ENCODE peak calls at places on chromosomes 5 and 9, in six cellular contexts. C is tibial nerve, O is HCEC 1CT, V is H54, F is putamen, T is OCI-LY7. Q is an unnamed sample.
A peak's percentile ranks its signal among the peaks of the same experiment; 100 is the strongest.

GRCh38 chr5:136420168-136420916 is 55.0 kb upstream of the TRPC7 start:
- DNase-seq in C (no peak), O (no peak), F (no peak), V (no peak), T (no peak), Q (no peak)

GRCh38 chr9:137217276-137218211 is 4.5 kb downstream of the RNF208 start:
- DNase-seq in O (no peak), F (no peak), V (no peak), T (no peak), C (peak; percentile 43), Q (peak; percentile 34)

GRCh38 chr5:1795931-1796330 is 3.7 kb downstream of the MRPL36 start:
- DNase-seq in V (no peak), F (no peak), O (no peak), T (no peak), C (no peak), Q (no peak)

GRCh38 chr9:11275158-11275695 is 662.4 kb upstream of the PTPRD start:
- DNase-seq in F (peak; percentile 4), T (no peak), O (no peak), V (no peak), C (no peak), Q (no peak)

GRCh38 chr5:89847743-89848142 is 561.8 kb downstream of the CETN3 start:
- DNase-seq in C (no peak), V (no peak), F (peak; percentile 31), T (no peak), O (peak; percentile 32), Q (peak; percentile 50)

GRCh38 chr5:95973793-95974325 is 12.2 kb upstream of the ELL2 start:
- DNase-seq in O (no peak), C (no peak), T (no peak), V (no peak), F (peak; percentile 63), Q (no peak)

GRCh38 chr9:69771775-69772418 is 12.1 kb upstream of the PTAR1 start:
- DNase-seq in C (no peak), F (no peak), T (no peak), O (peak; percentile 87), V (no peak), Q (peak; percentile 95)

GRCh38 chr9:111983484-111983908 is 86.9 kb downstream of the UGCG start:
- DNase-seq in O (no peak), F (no peak), T (peak; percentile 67), V (no peak), C (no peak), Q (no peak)

GRCh38 chr5:43603535-43604363 is 769 bp downstream of the NNT start:
- DNase-seq in C (peak; percentile 19), F (peak; percentile 53), T (peak; percentile 48), O (peak; percentile 9), V (no peak), Q (peak; percentile 49)

GRCh38 chr5:132369471-132370240 is at the start of gene SLC22A5:
- DNase-seq in F (no peak), C (no peak), T (peak; percentile 28), V (peak; percentile 44), O (peak; percentile 25), Q (no peak)

GRCh38 chr5:157267025-157267424 is 1.1 kb downstream of the CYFIP2 start:
- DNase-seq in V (no peak), O (no peak), F (no peak), C (no peak), T (no peak), Q (no peak)

GRCh38 chr9:136806631-136807201 is 1.0 kb upstream of the RABL6 start:
- DNase-seq in T (no peak), C (no peak), F (no peak), O (no peak), V (no peak), Q (no peak)

GRCh38 chr9:120931278-120932085 is 4.9 kb upstream of the TRAF1 start:
- DNase-seq in F (no peak), O (peak; percentile 65), C (peak; percentile 33), T (peak; percentile 80), V (peak; percentile 88), Q (peak; percentile 76)

GRCh38 chr5:151469386-151469785 is 22.0 kb downstream of the SLC36A1 start:
- DNase-seq in T (no peak), V (no peak), C (no peak), O (peak; percentile 22), F (no peak), Q (peak; percentile 7)